ENCODE peak calls at places on chromosomes 7 and 10, in six cellular contexts. C is AG10803, K is Calu3, J is osteocyte, A is lower lobe of right lung, U is heart left ventricle. L is an unnamed sample.

GRCh38 chr10:49579621-49580020 is 30.5 kb upstream of the SLC18A3 start:
- DNase-seq in C (peak), K (no peak), J (no peak), A (no peak), U (no peak), L (no peak)

GRCh38 chr7:70886547-70886946 is 245.4 kb upstream of the GALNT17 start:
- DNase-seq in C (no peak), K (no peak), J (no peak), A (no peak), U (no peak), L (no peak)

GRCh38 chr10:110013615-110014293 is 6.0 kb downstream of the ADD3 start:
- DNase-seq in C (no peak), K (peak), J (no peak), A (no peak), U (no peak), L (no peak)

GRCh38 chr10:115706482-115707076 is 566.4 kb downstream of the GFRA1 start:
- DNase-seq in C (peak), K (peak), J (no peak), A (no peak), U (no peak), L (no peak)

GRCh38 chr7:4140933-4141332 is 541.2 kb upstream of the FOXK1 start:
- DNase-seq in C (no peak), K (no peak), J (no peak), A (peak), U (no peak), L (no peak)

GRCh38 chr7:29217112-29217511 is 22.5 kb downstream of the CHN2 start:
- DNase-seq in C (no peak), K (no peak), J (no peak), A (no peak), U (no peak), L (no peak)

GRCh38 chr7:84274029-84274638 is 79.5 kb upstream of the SEMA3A start:
- DNase-seq in C (peak), K (no peak), J (no peak), A (no peak), U (no peak), L (no peak)

GRCh38 chr10:23432639-23433038 is 6.2 kb upstream of the OTUD1 start:
- DNase-seq in C (peak), K (no peak), J (no peak), A (no peak), U (no peak), L (no peak)

GRCh38 chr10:101016814-101017213 is 14.1 kb downstream of the PDZD7 start:
- DNase-seq in C (no peak), K (no peak), J (no peak), A (no peak), U (no peak), L (no peak)

GRCh38 chr7:127979113-127979727 is 52.0 kb downstream of the LRRC4 start:
- DNase-seq in C (no peak), K (peak), J (no peak), A (no peak), U (no peak), L (no peak)

GRCh38 chr7:74012842-74013249 is 15.1 kb upstream of the ELN start:
- DNase-seq in C (no peak), K (no peak), J (no peak), A (no peak), U (no peak), L (no peak)

GRCh38 chr10:74244097-74244685 is 93.2 kb downstream of the ADK start:
- DNase-seq in C (peak), K (peak), J (no peak), A (no peak), U (no peak), L (no peak)

GRCh38 chr7:35398518-35398917 is 144.6 kb upstream of the TBX20 start:
- DNase-seq in C (no peak), K (no peak), J (no peak), A (no peak), U (no peak), L (no peak)

GRCh38 chr7:105304040-105304895 is 84.5 kb downstream of the SRPK2 start:
- DNase-seq in C (peak), K (peak), J (no peak), A (no peak), U (no peak), L (no peak)

GRCh38 chr10:12721334-12721733 is 280.2 kb downstream of the CCDC3 start:
- DNase-seq in C (no peak), K (no peak), J (no peak), A (no peak), U (no peak), L (no peak)
- TF ChIP-seq CTCF in C (no peak), K (no peak), J (no peak), A (no peak), U (no peak), L (no peak)

DNA sequence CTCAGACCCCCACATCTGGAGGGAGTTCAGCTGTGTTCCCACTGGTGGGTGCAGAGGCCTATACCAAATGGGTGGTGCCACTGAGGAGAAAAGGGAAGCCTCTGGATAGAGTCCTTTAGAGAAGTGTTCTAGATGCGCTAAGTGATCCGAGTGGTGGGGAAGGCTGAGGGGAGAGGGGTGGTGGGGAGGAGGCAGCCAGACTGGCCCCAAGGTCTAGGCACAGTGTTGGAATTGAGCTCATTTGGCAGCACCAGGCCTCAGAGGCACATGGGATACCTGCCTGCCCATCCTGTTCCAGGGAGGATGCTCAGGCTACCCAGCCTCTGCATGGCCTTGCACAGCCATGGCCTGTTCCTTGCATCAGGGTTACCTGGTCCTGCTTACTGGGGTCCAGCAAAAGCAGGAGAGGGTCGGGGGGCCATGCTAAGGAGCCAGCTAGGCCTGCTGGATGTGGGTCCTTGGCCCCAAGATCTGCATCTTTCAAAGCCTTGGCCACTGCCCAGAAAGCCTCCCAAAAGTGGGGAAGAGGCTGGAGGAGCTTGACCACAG is 99.6 kb downstream of the NEURL1 start:
- DNase-seq in C (no peak), K (no peak), J (no peak), A (no peak), U (no peak), L (no peak)
- TF ChIP-seq CTCF in C (no peak), K (no peak), J (no peak), A (no peak), U (no peak), L (no peak)

GRCh38 chr7:157415486-157415885 is 78.7 kb downstream of the DNAJB6 start:
- DNase-seq in C (no peak), K (no peak), J (no peak), A (no peak), U (peak), L (no peak)

GRCh38 chr7:157416011-157416410 is 79.2 kb downstream of the DNAJB6 start:
- DNase-seq in C (no peak), K (no peak), J (no peak), A (no peak), U (no peak), L (no peak)

GRCh38 chr7:157414702-157415096 is 77.9 kb downstream of the DNAJB6 start:
- DNase-seq in C (no peak), K (no peak), J (no peak), A (no peak), U (no peak), L (no peak)

GRCh38 chr7:157412491-157413180 is 75.8 kb downstream of the DNAJB6 start:
- DNase-seq in C (no peak), K (no peak), J (no peak), A (peak), U (peak), L (no peak)

GRCh38 chr7:157413881-157414701 is 77.3 kb downstream of the DNAJB6 start:
- DNase-seq in C (no peak), K (no peak), J (no peak), A (no peak), U (peak), L (no peak)
- TF ChIP-seq CTCF in C (no peak), K (no peak), J (no peak), A (no peak), U (no peak), L (no peak)

GRCh38 chr7:95481768-95482167 is 4.0 kb upstream of the ASB4 start:
- DNase-seq in C (no peak), K (no peak), J (no peak), A (no peak), U (no peak), L (no peak)

GRCh38 chr7:95479992-95480624 is 5.6 kb upstream of the ASB4 start:
- DNase-seq in C (no peak), K (no peak), J (no peak), A (no peak), U (no peak), L (no peak)

GRCh38 chr7:95476904-95477594 is 8.7 kb upstream of the ASB4 start:
- DNase-seq in C (peak), K (peak), J (no peak), A (peak), U (peak), L (no peak)

GRCh38 chr7:95476072-95476845 is 9.5 kb upstream of the ASB4 start:
- DNase-seq in C (no peak), K (no peak), J (no peak), A (no peak), U (no peak), L (no peak)

DNA sequence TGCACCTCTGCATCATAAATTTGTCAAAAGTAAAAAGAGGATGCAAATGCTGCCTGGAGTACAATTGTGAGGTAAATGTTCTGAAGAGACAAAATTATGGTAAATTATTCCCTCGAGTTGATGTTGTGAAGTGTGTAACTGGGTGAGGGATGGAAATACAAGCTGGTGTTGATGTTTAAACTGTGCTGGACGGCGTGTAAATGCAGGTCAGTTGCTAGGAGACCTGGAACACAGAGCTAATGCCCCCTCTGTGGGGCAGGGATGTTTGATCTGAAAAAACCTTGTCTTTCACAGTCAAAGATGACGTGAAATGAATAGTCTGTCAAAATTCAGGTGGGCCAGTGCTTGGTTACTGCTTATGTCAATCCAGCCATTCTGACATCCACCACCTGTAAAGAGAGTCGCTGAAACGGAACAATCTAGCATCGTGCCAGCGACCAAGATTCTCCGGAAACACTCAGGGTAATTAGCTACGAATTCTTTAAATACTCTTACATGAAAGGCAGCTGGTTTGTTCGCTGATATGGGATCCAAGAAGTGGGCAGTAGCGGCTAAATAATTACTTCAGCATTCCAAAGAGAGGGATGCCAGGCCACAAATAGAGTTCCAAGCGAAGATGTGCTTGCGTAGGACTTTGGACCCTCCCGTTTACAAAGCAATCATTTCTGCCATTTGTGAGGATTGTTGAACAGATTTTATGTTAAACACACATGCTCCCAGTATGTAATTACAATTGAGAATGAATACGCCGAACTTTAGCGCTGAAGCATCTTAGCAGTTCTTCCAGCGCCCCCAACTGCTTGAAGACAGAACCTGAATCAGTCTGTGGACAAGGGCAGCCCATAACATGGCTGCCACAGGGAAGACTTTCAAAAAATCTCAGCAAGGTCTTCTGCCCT is 7.4 kb upstream of the ASB4 start:
- DNase-seq in C (peak), K (peak), J (no peak), A (no peak), U (no peak), L (no peak)
- TF ChIP-seq CTCF in C (peak), K (no peak), J (peak), A (peak), U (peak), L (no peak)

GRCh38 chr10:51894752-51895151 is 195.4 kb upstream of the CSTF2T start:
- DNase-seq in C (peak), K (no peak), J (no peak), A (no peak), U (no peak), L (no peak)

GRCh38 chr10:51895209-51895608 is 195.8 kb upstream of the CSTF2T start:
- DNase-seq in C (peak), K (no peak), J (no peak), A (no peak), U (peak), L (no peak)

GRCh38 chr10:51897560-51897959 is 198.2 kb upstream of the CSTF2T start:
- DNase-seq in C (no peak), K (no peak), J (no peak), A (no peak), U (peak), L (no peak)

GRCh38 chr10:51900180-51900579 is 200.8 kb upstream of the CSTF2T start:
- DNase-seq in C (no peak), K (no peak), J (no peak), A (no peak), U (no peak), L (no peak)

GRCh38 chr10:51896849-51897248 is 197.5 kb upstream of the CSTF2T start:
- DNase-seq in C (peak), K (no peak), J (no peak), A (no peak), U (no peak), L (no peak)
- TF ChIP-seq CTCF in C (no peak), K (no peak), J (no peak), A (no peak), U (no peak), L (no peak)

GRCh38 chr10:84123362-84123761 is 15.9 kb upstream of the GHITM start:
- DNase-seq in C (no peak), K (no peak), J (no peak), A (no peak), U (no peak), L (no peak)
- TF ChIP-seq CTCF in C (no peak), K (no peak), J (no peak), A (no peak), U (no peak), L (no peak)

GRCh38 chr10:120328647-120329046 is 128.4 kb upstream of the PLPP4 start:
- DNase-seq in C (peak), K (no peak), J (no peak), A (no peak), U (no peak), L (no peak)
- TF ChIP-seq CTCF in C (peak), K (no peak), J (no peak), A (no peak), U (no peak), L (no peak)

GRCh38 chr7:22732556-22733126 is 5.6 kb downstream of the IL6 start:
- DNase-seq in C (peak), K (peak), J (no peak), A (no peak), U (no peak), L (no peak)
- TF ChIP-seq CTCF in C (peak), K (peak), J (peak), A (peak), U (no peak), L (no peak)

DNA sequence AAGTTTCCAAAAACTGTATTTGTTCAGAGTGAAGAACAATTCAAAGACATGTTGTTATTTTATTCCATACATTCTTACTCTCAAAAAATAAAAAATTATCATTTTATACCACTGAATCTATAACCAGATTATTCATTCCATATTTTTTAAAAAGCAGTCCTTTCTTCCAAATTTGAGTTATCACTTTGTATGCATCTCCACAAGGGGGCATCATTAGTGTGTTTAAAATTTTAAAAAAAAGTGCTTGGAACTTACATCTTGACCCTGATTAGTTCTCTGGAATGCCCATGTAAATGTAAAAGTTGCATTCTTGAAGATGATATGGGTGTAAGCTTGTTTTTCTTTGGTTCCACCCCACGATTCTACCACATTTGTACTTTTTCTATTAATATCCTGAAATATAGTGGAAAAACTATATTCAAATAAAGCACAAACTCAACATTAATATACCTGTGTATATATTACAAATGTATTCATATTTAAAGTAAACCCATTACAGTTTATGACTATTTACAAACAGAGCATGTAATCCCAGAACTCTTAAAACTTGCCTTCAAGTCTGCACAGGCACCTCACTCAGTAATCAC is 144.9 kb downstream of the ELAPOR2 start:
- DNase-seq in C (peak), K (peak), J (no peak), A (no peak), U (no peak), L (no peak)
- TF ChIP-seq CTCF in C (peak), K (no peak), J (peak), A (peak), U (peak), L (peak)

GRCh38 chr7:55133630-55134392 is 115.0 kb downstream of the EGFR start:
- DNase-seq in C (peak), K (peak), J (peak), A (no peak), U (peak), L (no peak)
- TF ChIP-seq CTCF in C (peak), K (no peak), J (no peak), A (no peak), U (no peak), L (no peak)

L was measured in D721Med.